ENCODE peak calls at places on chromosomes 4 and X, in six cellular contexts. U is GM23338; J is IMR-90; N is CD8-positive, alpha-beta T cell; I is keratinocyte; V is body of pancreas. H is an unnamed sample. For H3K27me3, the result is how much of the 10 kb centered on the place peaks cover.

GRCh38 chrX:49039598-49040375 is 3.4 kb downstream of the TFE3 start:
- DNase-seq in U (peak), J (peak), N (peak), I (peak), V (peak), H (peak)

GRCh38 chr4:61440306-61440705 is 240.2 kb downstream of the ADGRL3 start:
- DNase-seq in U (no peak), J (no peak), N (no peak), I (no peak), V (no peak), H (no peak)

GRCh38 chr4:185656467-185656890 is 121.2 kb upstream of the PDLIM3 start:
- DNase-seq in U (peak), J (peak), N (no peak), I (no peak), V (peak), H (no peak)

GRCh38 chr4:143358923-143359694 is 22.4 kb downstream of the GAB1 start:
- DNase-seq in U (no peak), J (peak), N (no peak), I (no peak), V (peak), H (no peak)

GRCh38 chr4:179843370-179843769 is 2399.8 kb upstream of the TENM3 start:
- DNase-seq in U (peak), J (no peak), N (no peak), I (no peak), V (no peak), H (no peak)

GRCh38 chr4:30256105-30256828 is 463.9 kb upstream of the PCDH7 start:
- DNase-seq in U (peak), J (no peak), N (no peak), I (no peak), V (no peak), H (no peak)

GRCh38 chrX:17413228-17413627 is 38.2 kb downstream of the NHS start:
- DNase-seq in U (no peak), J (peak), N (no peak), I (peak), V (no peak), H (no peak)

GRCh38 chr4:147084861-147085260 is 139.2 kb upstream of the TTC29 start:
- DNase-seq in U (no peak), J (no peak), N (no peak), I (no peak), V (no peak), H (no peak)

GRCh38 chr4:77579406-77580076 is 26.1 kb upstream of the CXCL13 start:
- DNase-seq in U (no peak), J (peak), N (no peak), I (no peak), V (no peak), H (no peak)

DNA sequence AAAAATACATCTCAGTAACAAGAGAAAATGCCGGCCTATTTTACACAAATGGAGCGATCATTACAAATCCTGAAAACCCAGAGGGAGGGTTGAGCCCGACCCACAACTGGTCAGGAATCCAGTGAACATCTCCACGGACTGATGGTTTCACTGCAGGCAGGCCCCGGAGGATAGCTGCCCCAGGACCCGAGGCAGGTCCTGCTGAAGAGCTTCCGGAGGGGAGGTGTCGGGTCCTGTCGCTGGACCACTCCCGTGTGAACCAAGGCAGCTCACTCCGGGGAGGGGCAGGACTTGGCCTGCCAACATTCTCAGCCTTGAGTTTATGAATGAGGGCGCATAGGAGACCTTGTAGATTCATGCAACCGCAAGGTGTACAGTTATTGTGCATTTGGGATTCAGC is 4.8 kb upstream of the CRMP1 start:
- DNase-seq in U (no peak), J (no peak), N (no peak), I (no peak), V (no peak), H (no peak)
- H3K27me3 ChIP-seq in U (under half), J (under half), N (under half), I (under half), V (under half), H (under half)

DNA sequence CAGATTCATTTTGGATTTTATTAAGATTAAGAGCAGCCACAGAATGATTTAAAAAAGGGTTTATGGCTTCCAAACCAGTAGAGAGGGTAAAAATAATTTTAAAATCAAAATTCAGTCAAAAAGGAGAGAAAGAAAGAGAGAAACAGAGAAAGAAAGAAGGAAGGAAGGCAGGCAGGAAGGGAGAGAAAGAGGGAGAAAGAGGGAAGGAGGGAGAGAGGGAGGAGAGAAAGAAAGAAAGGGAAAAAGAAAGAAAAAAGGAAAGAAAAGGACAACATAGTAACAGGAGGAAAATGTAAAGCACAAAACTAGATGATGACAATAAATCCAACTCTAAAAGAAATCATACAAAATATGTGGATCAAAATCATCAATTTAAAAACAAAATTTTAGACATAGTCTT is 79.6 kb upstream of the FRG1 start:
- DNase-seq in U (no peak), J (no peak), N (no peak), I (no peak), V (no peak), H (no peak)
- TF ChIP-seq CTCF in U (no peak), J (no peak), N (no peak), I (no peak), V (no peak), H (no peak)

GRCh38 chr4:154065368-154065767 is 276.5 kb upstream of the SFRP2 start:
- DNase-seq in U (no peak), J (no peak), N (no peak), I (no peak), V (no peak), H (no peak)

GRCh38 chr4:154064244-154064643 is 275.4 kb upstream of the SFRP2 start:
- DNase-seq in U (peak), J (no peak), N (no peak), I (no peak), V (no peak), H (no peak)
- H3K27me3 ChIP-seq in U (under half), J (under half), N (under half), I (under half), V (under half), H (under half)

GRCh38 chr4:56788081-56788480 is 33.4 kb downstream of the SPINK2 start:
- DNase-seq in U (no peak), J (no peak), N (no peak), I (no peak), V (no peak), H (no peak)

GRCh38 chr4:56790566-56791175 is 30.8 kb downstream of the SPINK2 start:
- DNase-seq in U (no peak), J (no peak), N (no peak), I (no peak), V (no peak), H (no peak)

GRCh38 chr4:56786955-56787354 is 34.5 kb downstream of the SPINK2 start:
- DNase-seq in U (peak), J (peak), N (no peak), I (no peak), V (peak), H (peak)

GRCh38 chr4:56783986-56784385 is 37.5 kb downstream of the SPINK2 start:
- DNase-seq in U (no peak), J (no peak), N (no peak), I (no peak), V (no peak), H (no peak)

GRCh38 chr4:56787380-56787779 is 34.1 kb downstream of the SPINK2 start:
- DNase-seq in U (peak), J (no peak), N (no peak), I (no peak), V (no peak), H (no peak)
- TF ChIP-seq CTCF in U (no peak), J (no peak), N (no peak), I (no peak), V (no peak), H (no peak)

GRCh38 chrX:137430984-137431475 is 134.9 kb upstream of the ZIC3 start:
- DNase-seq in U (peak), J (no peak), N (no peak), I (no peak), V (no peak), H (no peak)

GRCh38 chrX:137430301-137430700 is 135.6 kb upstream of the ZIC3 start:
- DNase-seq in U (peak), J (no peak), N (no peak), I (no peak), V (no peak), H (no peak)

GRCh38 chrX:137428777-137429564 is 137.0 kb upstream of the ZIC3 start:
- DNase-seq in U (peak), J (no peak), N (no peak), I (no peak), V (no peak), H (no peak)

GRCh38 chrX:137431693-137432488 is 134.0 kb upstream of the ZIC3 start:
- DNase-seq in U (peak), J (no peak), N (no peak), I (no peak), V (no peak), H (no peak)

GRCh38 chrX:137432609-137433008 is 133.3 kb upstream of the ZIC3 start:
- DNase-seq in U (peak), J (no peak), N (no peak), I (no peak), V (peak), H (no peak)
- H3K27me3 ChIP-seq in U (under half), J (under half), N (under half), I (under half), V (under half), H (under half)

DNA sequence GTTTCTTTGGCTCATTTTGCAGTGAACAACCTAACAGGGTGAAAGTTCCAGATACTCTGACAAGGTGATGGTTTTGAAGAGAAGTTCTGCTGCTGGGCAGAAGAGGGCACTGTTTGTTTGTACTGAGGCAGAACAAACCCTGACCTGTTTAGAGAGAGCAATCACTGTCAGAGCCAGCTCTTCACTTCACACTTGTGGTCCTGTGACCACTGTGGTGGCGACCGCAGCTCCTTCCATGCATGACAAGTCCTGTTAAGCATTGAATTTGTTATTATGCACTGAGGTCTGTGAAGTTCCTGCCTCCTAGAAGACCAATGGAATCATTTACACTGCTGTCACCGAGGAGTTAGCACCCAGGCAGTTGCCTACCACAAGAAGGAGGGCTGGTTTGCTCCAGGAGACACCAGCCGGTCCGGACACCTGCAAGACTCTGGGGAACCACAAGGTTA is 86.6 kb downstream of the ZNF330 start:
- DNase-seq in U (peak), J (peak), N (peak), I (no peak), V (peak), H (peak)
- TF ChIP-seq CTCF in U (peak), J (peak), N (peak), I (peak), V (peak), H (peak)

DNA sequence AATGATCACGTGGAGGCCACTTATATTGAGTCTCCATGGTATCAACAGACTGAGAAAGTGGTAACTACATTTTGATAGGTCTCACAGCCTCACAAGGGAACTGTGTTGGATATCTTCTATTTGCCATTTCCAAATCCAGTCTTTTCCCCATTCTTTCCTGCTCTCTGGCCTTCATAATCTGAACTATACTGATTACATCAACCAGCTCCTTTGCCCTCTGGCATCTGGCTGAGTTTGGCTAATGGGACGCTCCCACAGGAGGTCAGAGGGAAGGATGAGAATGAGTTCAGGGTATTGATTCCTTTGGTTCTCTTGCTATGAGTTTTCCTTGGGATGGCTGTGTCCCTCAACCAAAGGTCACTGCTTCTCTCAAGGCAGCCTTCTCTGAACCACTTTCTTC is 152.6 kb downstream of the RTL9 start:
- DNase-seq in U (no peak), J (no peak), N (no peak), I (no peak), V (no peak), H (no peak)
- H3K27me3 ChIP-seq in U (under half), J (under half), N (under half), I (under half), V (under half), H (under half)

GRCh38 chrX:109839694-109840358 is 106.8 kb upstream of the ACSL4 start:
- DNase-seq in U (peak), J (no peak), N (no peak), I (no peak), V (peak), H (peak)
- TF ChIP-seq CTCF in U (no peak), J (no peak), N (no peak), I (peak), V (no peak), H (no peak)

H was measured in BE2C.